ENCODE peak calls at places on chromosome 17, in seven cellular contexts. Y is body of pancreas; I is CD8-positive, alpha-beta memory T cell; P is breast epithelium; C is transverse colon; W is CD8-positive, alpha-beta T cell; M is SJSA1. O is an unnamed sample. For H3K4me1, the result is how much of the 10 kb centered on the place peaks cover.

GRCh38 chr17:13970531-13970930 is 98.8 kb upstream of the COX10 start:
- DNase-seq in Y (no peak), I (no peak), P (no peak), C (no peak), W (no peak), M (no peak), O (no peak)

GRCh38 chr17:49519781-49520180 is 24.7 kb downstream of the NGFR start:
- DNase-seq in Y (no peak), I (no peak), P (peak), C (no peak), W (no peak), M (no peak), O (peak)

GRCh38 chr17:36877774-36878173 is 59.5 kb upstream of the LHX1 start:
- DNase-seq in Y (no peak), I (no peak), P (no peak), C (no peak), W (no peak), M (no peak), O (no peak)

GRCh38 chr17:38591759-38592241 is 14.0 kb downstream of the SRCIN1 start:
- DNase-seq in Y (no peak), I (peak), P (no peak), C (no peak), W (no peak), M (no peak), O (no peak)

GRCh38 chr17:9211133-9211765 is 189.9 kb downstream of the NTN1 start:
- DNase-seq in Y (no peak), I (no peak), P (peak), C (no peak), W (no peak), M (no peak), O (no peak)

GRCh38 chr17:33292981-33293867 is at the start of gene ASIC2:
- DNase-seq in Y (no peak), I (no peak), P (no peak), C (peak), W (no peak), M (no peak), O (peak)

GRCh38 chr17:32909787-32910369 is 18.1 kb upstream of the TMEM98 start:
- DNase-seq in Y (peak), I (peak), P (peak), C (peak), W (peak), M (peak), O (peak)

GRCh38 chr17:75412455-75413317 is 7.2 kb upstream of the GRB2 start:
- DNase-seq in Y (peak), I (peak), P (peak), C (peak), W (peak), M (peak), O (peak)

GRCh38 chr17:39222866-39223834 is 2.6 kb downstream of the STAC2 start:
- DNase-seq in Y (no peak), I (no peak), P (no peak), C (no peak), W (no peak), M (no peak), O (no peak)

DNA sequence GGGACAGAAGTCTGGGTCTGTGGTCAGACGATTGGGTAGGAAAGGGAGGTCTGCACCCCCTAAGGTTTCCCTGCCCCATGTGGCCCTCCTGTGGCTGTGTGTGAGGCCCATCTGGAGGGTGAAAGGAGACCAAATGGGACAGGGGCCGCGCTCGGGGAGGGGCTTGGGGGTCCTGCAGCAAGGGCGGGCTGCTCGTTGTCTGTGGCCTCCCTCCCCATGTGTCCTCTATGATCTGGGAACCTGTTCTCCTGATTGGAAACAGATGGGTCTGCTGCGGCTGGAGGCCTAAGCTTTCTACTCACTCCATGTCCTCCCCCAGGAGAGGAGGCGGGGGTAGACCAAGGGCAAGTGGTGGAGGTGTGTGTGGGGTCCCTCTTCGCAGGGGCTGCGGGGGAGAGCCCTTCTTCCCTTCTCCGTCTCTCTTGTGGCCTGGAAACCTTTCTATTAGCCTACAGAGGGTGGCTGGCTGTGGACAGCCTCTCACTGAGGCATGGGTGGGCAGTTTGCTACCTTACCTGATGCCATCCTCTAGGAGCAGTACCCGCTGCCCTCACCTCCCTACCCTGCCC is 18.6 kb downstream of the IGFBP4 start:
- DNase-seq in Y (no peak), I (no peak), P (no peak), C (no peak), W (no peak), M (no peak), O (no peak)
- H3K4me1 ChIP-seq in Y (under half), I (under half), P (under half), C (under half), W (under half), M (under half), O (under half)

DNA sequence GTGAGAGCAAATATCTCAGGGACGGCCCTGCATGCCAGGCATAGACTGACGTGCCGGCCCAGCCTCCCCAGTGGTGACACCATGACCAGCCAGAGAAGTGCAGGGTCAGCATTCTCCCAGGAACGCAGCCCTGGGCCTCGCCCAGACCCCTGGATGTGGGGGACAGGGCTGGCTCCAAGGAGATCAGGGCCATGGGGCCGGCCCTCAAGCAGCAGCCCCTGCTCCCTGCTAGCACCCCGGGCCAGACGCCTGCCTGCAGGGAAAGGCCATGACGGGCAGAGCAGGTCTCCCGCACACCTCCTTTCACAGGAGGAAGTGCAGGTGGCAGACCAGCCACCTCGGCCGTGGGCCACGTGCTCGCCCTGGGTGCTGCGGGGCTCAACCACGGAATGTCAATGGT is 9.5 kb downstream of the NDUFAF8 start:
- DNase-seq in Y (no peak), I (no peak), P (no peak), C (no peak), W (no peak), M (no peak), O (no peak)
- H3K27ac ChIP-seq in Y (no peak), I (no peak), P (no peak), C (no peak), W (no peak), M (no peak), O (no peak)

DNA sequence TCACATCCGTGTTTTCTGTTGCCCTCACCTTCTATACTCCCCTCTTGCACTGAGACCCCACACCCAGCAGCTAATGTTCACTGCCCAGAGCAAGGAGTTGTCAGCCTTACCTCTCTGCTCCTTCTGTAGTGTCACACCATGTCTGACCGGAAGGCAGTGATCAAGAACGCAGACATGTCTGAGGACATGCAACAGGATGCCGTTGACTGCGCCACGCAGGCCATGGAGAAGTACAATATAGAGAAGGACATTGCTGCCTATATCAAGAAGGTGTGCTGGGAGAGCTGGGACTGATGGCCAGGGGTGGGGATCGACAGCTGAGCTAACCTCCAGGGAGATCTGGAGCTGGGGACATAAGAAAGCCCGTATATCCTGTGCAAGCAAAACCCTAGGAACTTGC is 3.7 kb downstream of the DYNLL2 start:
- DNase-seq in Y (no peak), I (no peak), P (no peak), C (no peak), W (no peak), M (no peak), O (no peak)
- H3K4me1 ChIP-seq in Y (under half), I (under half), P (under half), C (under half), W (under half), M (under half), O (under half)

GRCh38 chr17:67730706-67731105 is 13.0 kb downstream of the NOL11 start:
- DNase-seq in Y (no peak), I (no peak), P (no peak), C (no peak), W (no peak), M (no peak), O (no peak)
- H3K27ac ChIP-seq in Y (no peak), I (no peak), P (no peak), C (no peak), W (no peak), M (no peak), O (no peak)

GRCh38 chr17:79799174-79799537 is 2.3 kb upstream of the CBX8 start:
- DNase-seq in Y (no peak), I (no peak), P (no peak), C (no peak), W (no peak), M (no peak), O (no peak)
- H3K4me1 ChIP-seq in Y (half or more), I (half or more), P (under half), C (half or more), W (half or more), M (half or more), O (under half)

GRCh38 chr17:44777394-44778348 is 18.9 kb downstream of the ADAM11 start:
- DNase-seq in Y (no peak), I (no peak), P (no peak), C (no peak), W (no peak), M (no peak), O (no peak)
- H3K27ac ChIP-seq in Y (no peak), I (no peak), P (no peak), C (peak), W (no peak), M (no peak), O (no peak)

GRCh38 chr17:6597727-6598126 is 41.4 kb upstream of the PITPNM3 start:
- DNase-seq in Y (no peak), I (no peak), P (no peak), C (no peak), W (no peak), M (no peak), O (no peak)
- H3K4me1 ChIP-seq in Y (under half), I (under half), P (under half), C (under half), W (under half), M (under half), O (under half)

O was measured in adrenal gland.